ENCODE peak calls at places on chromosomes 12 and 14, in six cellular contexts. G is stimulated activated CD4-positive, alpha-beta T cell treated with anti-CD3 and anti-CD28 coated beads, Interleukin-4, amount 100 ng/mL, for 1 hour; S is DMS 273 treated with DMSO at 0.1 percent for 48 hours; E is HCT116; V is nephron progenitor cell; A is thoracic aorta. W is an unnamed sample.
A peak's percentile ranks its signal among the peaks of the same experiment; 100 is the strongest.

GRCh38 chr14:34110531-34110930 is 159.7 kb upstream of the EGLN3 start:
- DNase-seq in A (no peak), S (no peak), G (no peak), V (no peak), E (no peak), W (no peak)

GRCh38 chr12:52369809-52370208 is 2.5 kb upstream of the KRT85 start:
- DNase-seq in G (no peak), S (no peak), V (no peak), A (no peak), E (no peak), W (no peak)

GRCh38 chr12:118853634-118854033 is 127.7 kb upstream of the SRRM4 start:
- DNase-seq in V (no peak), E (no peak), S (no peak), G (no peak), A (no peak), W (peak; percentile 56)

GRCh38 chr14:75995372-75996041 is 9.9 kb downstream of the IFT43 start:
- DNase-seq in V (no peak), E (no peak), S (no peak), A (peak; percentile 62), G (no peak), W (no peak)

GRCh38 chr14:74754899-74755298 is 8.2 kb upstream of the YLPM1 start:
- DNase-seq in V (no peak), A (no peak), S (no peak), G (no peak), E (no peak), W (no peak)

GRCh38 chr14:103001651-103002396 is 55.5 kb downstream of the CDC42BPB start:
- DNase-seq in G (no peak), V (no peak), A (no peak), E (no peak), S (no peak), W (no peak)

GRCh38 chr12:26833692-26834168 is 736 bp upstream of the ITPR2 start:
- DNase-seq in A (no peak), V (peak; percentile 57), S (no peak), G (peak; percentile 34), E (no peak), W (peak; percentile 59)

GRCh38 chr14:67477926-67478915 is 10.3 kb downstream of the TMEM229B start:
- DNase-seq in E (no peak), S (peak; percentile 51), G (no peak), A (no peak), V (no peak), W (peak; percentile 79)

GRCh38 chr12:53990311-53991076 is 5.5 kb downstream of the HOXC10 start:
- DNase-seq in S (no peak), A (no peak), E (no peak), G (no peak), V (no peak), W (no peak)

GRCh38 chr14:60266021-60266937 is 17.3 kb downstream of the PPM1A start:
- DNase-seq in E (peak; percentile 27), V (no peak), G (no peak), A (no peak), S (no peak), W (peak; percentile 62)

GRCh38 chr12:118984206-118984943 is 3.0 kb downstream of the SRRM4 start:
- DNase-seq in V (no peak), G (no peak), A (no peak), S (peak; percentile 41), E (no peak), W (peak; percentile 88)

GRCh38 chr12:116609715-116610114 is 50.5 kb downstream of the MAP1LC3B2 start:
- DNase-seq in G (peak; percentile 10), V (peak; percentile 34), A (no peak), E (no peak), S (no peak), W (no peak)

GRCh38 chr12:29807125-29807524 is 23.4 kb upstream of the TMTC1 start:
- DNase-seq in G (no peak), S (no peak), A (no peak), E (no peak), V (no peak), W (no peak)

GRCh38 chr14:32453857-32454810 is 125.0 kb downstream of the AKAP6 start:
- DNase-seq in V (no peak), A (no peak), G (no peak), S (no peak), E (no peak), W (peak; percentile 18)

GRCh38 chr14:100441271-100441947 is 118.3 kb downstream of the SLC25A47 start:
- DNase-seq in A (no peak), G (no peak), V (no peak), S (no peak), E (no peak), W (no peak)

GRCh38 chr14:54803396-54803795 is 99.2 kb downstream of the GCH1 start:
- DNase-seq in A (no peak), V (no peak), G (no peak), E (no peak), S (no peak), W (no peak)